ENCODE peak calls at places on chromosomes 2 and 18, in eight cellular contexts. One of them, this sample, is unnamed.
A peak's percentile ranks its signal among the peaks of the same experiment; 100 is the strongest.

GRCh38 chr2:69798909-69799526 is 30.4 kb upstream of the GMCL1 start:
- DNase-seq in AG04449: no peak
- DNase-seq in adipocyte: no peak
- DNase-seq in astrocyte of the cerebellum: peak; percentile 9
- DNase-seq in cardiac fibroblast: peak; percentile 84
- DNase-seq in esophagus squamous epithelium: no peak
- DNase-seq in cardiac muscle cell: peak; percentile 84
- DNase-seq in BJ: no peak
- DNase-seq in this sample: peak; percentile 34

GRCh38 chr2:21029519-21029918 is 14.4 kb downstream of the APOB start:
- DNase-seq in adipocyte: no peak
- DNase-seq in cardiac muscle cell: no peak
- DNase-seq in BJ: no peak
- DNase-seq in AG04449: no peak
- DNase-seq in astrocyte of the cerebellum: no peak
- DNase-seq in esophagus squamous epithelium: no peak
- DNase-seq in cardiac fibroblast: no peak
- DNase-seq in this sample: no peak

GRCh38 chr2:3071645-3072044 is 306.0 kb downstream of the EIPR1 start:
- DNase-seq in astrocyte of the cerebellum: no peak
- DNase-seq in AG04449: no peak
- DNase-seq in esophagus squamous epithelium: no peak
- DNase-seq in cardiac muscle cell: no peak
- DNase-seq in cardiac fibroblast: no peak
- DNase-seq in BJ: no peak
- DNase-seq in adipocyte: no peak
- DNase-seq in this sample: no peak

GRCh38 chr2:130372833-130373807 is 17.3 kb downstream of the PTPN18 start:
- DNase-seq in cardiac fibroblast: no peak
- DNase-seq in BJ: no peak
- DNase-seq in astrocyte of the cerebellum: no peak
- DNase-seq in cardiac muscle cell: no peak
- DNase-seq in esophagus squamous epithelium: no peak
- DNase-seq in AG04449: no peak
- DNase-seq in adipocyte: no peak
- DNase-seq in this sample: no peak

GRCh38 chr2:238097201-238097987 is 2.7 kb upstream of the ESPNL start:
- DNase-seq in adipocyte: no peak
- DNase-seq in AG04449: no peak
- DNase-seq in esophagus squamous epithelium: no peak
- DNase-seq in astrocyte of the cerebellum: no peak
- DNase-seq in BJ: no peak
- DNase-seq in cardiac fibroblast: no peak
- DNase-seq in cardiac muscle cell: no peak
- DNase-seq in this sample: no peak

GRCh38 chr18:79546781-79547272 is 132.8 kb upstream of the CTDP1 start:
- DNase-seq in cardiac muscle cell: no peak
- DNase-seq in BJ: no peak
- DNase-seq in astrocyte of the cerebellum: no peak
- DNase-seq in esophagus squamous epithelium: no peak
- DNase-seq in cardiac fibroblast: no peak
- DNase-seq in adipocyte: no peak
- DNase-seq in AG04449: no peak
- DNase-seq in this sample: no peak

GRCh38 chr2:240714747-240715725 is 23.4 kb downstream of the AQP12A start:
- DNase-seq in AG04449: no peak
- DNase-seq in esophagus squamous epithelium: no peak
- DNase-seq in astrocyte of the cerebellum: no peak
- DNase-seq in cardiac fibroblast: no peak
- DNase-seq in adipocyte: no peak
- DNase-seq in cardiac muscle cell: no peak
- DNase-seq in BJ: no peak
- DNase-seq in this sample: no peak

GRCh38 chr2:236919209-236919608 is 166.5 kb upstream of the COPS8 start:
- DNase-seq in cardiac muscle cell: peak; percentile 62
- DNase-seq in astrocyte of the cerebellum: no peak
- DNase-seq in adipocyte: no peak
- DNase-seq in AG04449: no peak
- DNase-seq in cardiac fibroblast: peak; percentile 32
- DNase-seq in BJ: no peak
- DNase-seq in esophagus squamous epithelium: no peak
- DNase-seq in this sample: peak; percentile 10

GRCh38 chr18:22173928-22174301 is 4.5 kb downstream of the GATA6 start:
- DNase-seq in BJ: no peak
- DNase-seq in cardiac muscle cell: peak; percentile 54
- DNase-seq in astrocyte of the cerebellum: no peak
- DNase-seq in cardiac fibroblast: no peak
- DNase-seq in AG04449: no peak
- DNase-seq in adipocyte: no peak
- DNase-seq in esophagus squamous epithelium: no peak
- DNase-seq in this sample: no peak

GRCh38 chr18:22173221-22173927 is 4.0 kb downstream of the GATA6 start:
- DNase-seq in BJ: no peak
- DNase-seq in astrocyte of the cerebellum: no peak
- DNase-seq in cardiac fibroblast: no peak
- DNase-seq in esophagus squamous epithelium: no peak
- DNase-seq in AG04449: no peak
- DNase-seq in adipocyte: no peak
- DNase-seq in cardiac muscle cell: no peak
- DNase-seq in this sample: no peak

GRCh38 chr18:22176282-22176621 is 6.9 kb downstream of the GATA6 start:
- DNase-seq in adipocyte: no peak
- DNase-seq in astrocyte of the cerebellum: no peak
- DNase-seq in cardiac fibroblast: no peak
- DNase-seq in esophagus squamous epithelium: no peak
- DNase-seq in AG04449: no peak
- DNase-seq in BJ: no peak
- DNase-seq in cardiac muscle cell: no peak
- DNase-seq in this sample: no peak

GRCh38 chr18:22175326-22175725 is 5.9 kb downstream of the GATA6 start:
- DNase-seq in esophagus squamous epithelium: no peak
- DNase-seq in cardiac fibroblast: peak; percentile 9
- DNase-seq in BJ: no peak
- DNase-seq in adipocyte: no peak
- DNase-seq in cardiac muscle cell: no peak
- DNase-seq in astrocyte of the cerebellum: no peak
- DNase-seq in AG04449: no peak
- DNase-seq in this sample: no peak

DNA sequence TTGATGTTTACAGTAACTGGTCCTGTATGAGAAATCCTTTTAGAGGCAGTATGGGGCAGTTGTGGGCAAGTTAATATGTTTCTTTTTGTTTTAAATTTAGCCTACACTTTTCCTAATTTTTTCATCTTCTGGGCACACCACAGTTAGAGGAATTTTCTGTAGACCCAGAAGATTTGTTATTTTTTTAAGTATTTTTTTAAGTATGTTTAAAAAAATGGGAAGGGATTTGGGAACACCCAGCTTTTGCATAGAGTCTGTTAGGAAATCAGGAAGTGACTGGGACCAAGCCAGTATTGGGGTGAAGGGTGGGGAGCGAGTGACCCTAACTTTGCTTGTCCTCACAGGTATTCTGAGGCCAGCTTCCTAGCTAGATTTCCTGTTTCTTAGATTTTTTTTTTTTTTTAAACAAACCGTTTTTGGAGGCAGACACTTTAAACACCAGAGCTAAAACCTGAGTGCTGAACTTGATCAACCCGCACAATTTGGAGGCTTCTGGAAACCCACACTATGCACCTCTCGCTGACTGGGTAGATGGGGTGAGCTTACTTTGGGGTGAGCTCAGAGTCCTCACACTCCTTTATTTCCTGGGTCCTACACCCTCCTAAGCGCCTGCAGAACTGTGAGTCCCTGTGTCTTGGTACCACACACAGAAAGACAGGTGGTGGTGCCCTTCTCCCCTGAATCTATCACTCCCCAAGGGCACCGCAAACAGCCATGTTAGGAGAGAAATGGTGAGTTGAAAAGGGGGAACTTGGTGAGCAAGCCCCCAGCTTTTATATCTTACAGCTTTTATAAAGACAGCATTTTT is 5.2 kb downstream of the GATA6 start:
- DNase-seq in AG04449: no peak
- DNase-seq in cardiac fibroblast: peak; percentile 6
- DNase-seq in esophagus squamous epithelium: no peak
- DNase-seq in cardiac muscle cell: no peak
- DNase-seq in astrocyte of the cerebellum: no peak
- DNase-seq in adipocyte: no peak
- DNase-seq in BJ: no peak
- DNase-seq in this sample: no peak
- H3K4me3 ChIP-seq in AG04449: no peak overlapping the region
- H3K4me3 ChIP-seq in cardiac fibroblast: peak overlapping the region; percentile 66
- H3K4me3 ChIP-seq in esophagus squamous epithelium: no peak overlapping the region
- H3K4me3 ChIP-seq in cardiac muscle cell: peak overlapping the region; percentile 94
- H3K4me3 ChIP-seq in astrocyte of the cerebellum: peak overlapping the region; percentile 80
- H3K4me3 ChIP-seq in adipocyte: peak overlapping the region; percentile 95
- H3K4me3 ChIP-seq in BJ: no peak overlapping the region
- H3K4me3 ChIP-seq in this sample: no peak overlapping the region

GRCh38 chr18:32469190-32469611 is 1.5 kb downstream of the GAREM1 start:
- DNase-seq in esophagus squamous epithelium: no peak
- DNase-seq in BJ: no peak
- DNase-seq in cardiac fibroblast: peak; percentile 58
- DNase-seq in adipocyte: peak; percentile 64
- DNase-seq in astrocyte of the cerebellum: no peak
- DNase-seq in AG04449: no peak
- DNase-seq in cardiac muscle cell: peak; percentile 43
- DNase-seq in this sample: no peak

GRCh38 chr18:32468147-32468845 is 2.4 kb downstream of the GAREM1 start:
- DNase-seq in astrocyte of the cerebellum: no peak
- DNase-seq in AG04449: no peak
- DNase-seq in esophagus squamous epithelium: no peak
- DNase-seq in adipocyte: no peak
- DNase-seq in cardiac fibroblast: peak; percentile 5
- DNase-seq in BJ: no peak
- DNase-seq in cardiac muscle cell: no peak
- DNase-seq in this sample: no peak

GRCh38 chr18:32469691-32470131 is 971 bp downstream of the GAREM1 start:
- DNase-seq in BJ: no peak
- DNase-seq in astrocyte of the cerebellum: no peak
- DNase-seq in cardiac fibroblast: peak; percentile 41
- DNase-seq in adipocyte: peak; percentile 64
- DNase-seq in esophagus squamous epithelium: no peak
- DNase-seq in AG04449: no peak
- DNase-seq in cardiac muscle cell: peak; percentile 20
- DNase-seq in this sample: no peak

GRCh38 chr18:32470713-32471633 is at the start of gene GAREM1:
- DNase-seq in cardiac fibroblast: peak; percentile 98
- DNase-seq in astrocyte of the cerebellum: peak; percentile 97
- DNase-seq in esophagus squamous epithelium: peak; percentile 54
- DNase-seq in BJ: peak; percentile 66
- DNase-seq in AG04449: peak; percentile 69
- DNase-seq in adipocyte: peak; percentile 99
- DNase-seq in cardiac muscle cell: peak; percentile 99
- DNase-seq in this sample: peak; percentile 94

GRCh38 chr18:32470136-32470712 is 458 bp downstream of the GAREM1 start:
- DNase-seq in BJ: no peak
- DNase-seq in cardiac muscle cell: peak; percentile 48
- DNase-seq in adipocyte: peak; percentile 75
- DNase-seq in esophagus squamous epithelium: no peak
- DNase-seq in AG04449: no peak
- DNase-seq in astrocyte of the cerebellum: no peak
- DNase-seq in cardiac fibroblast: peak; percentile 46
- DNase-seq in this sample: no peak
- H3K4me3 ChIP-seq in BJ: peak overlapping the region; percentile 56
- H3K4me3 ChIP-seq in cardiac muscle cell: peak overlapping the region; percentile 100
- H3K4me3 ChIP-seq in adipocyte: peak overlapping the region; percentile 88
- H3K4me3 ChIP-seq in esophagus squamous epithelium: peak overlapping the region; percentile 87
- H3K4me3 ChIP-seq in AG04449: peak overlapping the region; percentile 68
- H3K4me3 ChIP-seq in astrocyte of the cerebellum: peak overlapping the region; percentile 67
- H3K4me3 ChIP-seq in cardiac fibroblast: peak overlapping the region; percentile 76
- H3K4me3 ChIP-seq in this sample: peak overlapping the region; percentile 75

GRCh38 chr2:55048514-55048924 is 1.7 kb downstream of the RTN4 start:
- DNase-seq in adipocyte: peak; percentile 75
- DNase-seq in BJ: no peak
- DNase-seq in cardiac muscle cell: peak; percentile 64
- DNase-seq in astrocyte of the cerebellum: no peak
- DNase-seq in esophagus squamous epithelium: no peak
- DNase-seq in cardiac fibroblast: peak; percentile 59
- DNase-seq in AG04449: no peak
- DNase-seq in this sample: no peak

GRCh38 chr2:55047677-55048299 is 2.5 kb downstream of the RTN4 start:
- DNase-seq in esophagus squamous epithelium: no peak
- DNase-seq in adipocyte: peak; percentile 70
- DNase-seq in astrocyte of the cerebellum: no peak
- DNase-seq in BJ: no peak
- DNase-seq in AG04449: no peak
- DNase-seq in cardiac fibroblast: peak; percentile 79
- DNase-seq in cardiac muscle cell: peak; percentile 64
- DNase-seq in this sample: no peak

GRCh38 chr2:55043841-55044240 is 6.4 kb downstream of the RTN4 start:
- DNase-seq in adipocyte: no peak
- DNase-seq in AG04449: no peak
- DNase-seq in cardiac muscle cell: no peak
- DNase-seq in astrocyte of the cerebellum: no peak
- DNase-seq in esophagus squamous epithelium: no peak
- DNase-seq in BJ: no peak
- DNase-seq in cardiac fibroblast: peak; percentile 0
- DNase-seq in this sample: no peak

GRCh38 chr2:55048925-55049793 is 1.1 kb downstream of the RTN4 start:
- DNase-seq in BJ: no peak
- DNase-seq in adipocyte: peak; percentile 94
- DNase-seq in cardiac muscle cell: peak; percentile 88
- DNase-seq in cardiac fibroblast: peak; percentile 80
- DNase-seq in astrocyte of the cerebellum: peak; percentile 61
- DNase-seq in esophagus squamous epithelium: peak; percentile 34
- DNase-seq in AG04449: no peak
- DNase-seq in this sample: no peak

GRCh38 chr2:55045685-55046221 is 4.5 kb downstream of the RTN4 start:
- DNase-seq in AG04449: no peak
- DNase-seq in adipocyte: no peak
- DNase-seq in cardiac muscle cell: no peak
- DNase-seq in astrocyte of the cerebellum: no peak
- DNase-seq in esophagus squamous epithelium: no peak
- DNase-seq in BJ: no peak
- DNase-seq in cardiac fibroblast: no peak
- DNase-seq in this sample: no peak
- H3K4me3 ChIP-seq in AG04449: peak overlapping the region; percentile 92
- H3K4me3 ChIP-seq in adipocyte: peak overlapping the region; percentile 100
- H3K4me3 ChIP-seq in cardiac muscle cell: no peak overlapping the region
- H3K4me3 ChIP-seq in astrocyte of the cerebellum: peak overlapping the region; percentile 33
- H3K4me3 ChIP-seq in esophagus squamous epithelium: peak overlapping the region; percentile 81
- H3K4me3 ChIP-seq in BJ: peak overlapping the region; percentile 29
- H3K4me3 ChIP-seq in cardiac fibroblast: no peak overlapping the region
- H3K4me3 ChIP-seq in this sample: peak overlapping the region; percentile 100

GRCh38 chr2:44944952-44945612 is 3.6 kb downstream of the SIX3 start:
- DNase-seq in cardiac muscle cell: no peak
- DNase-seq in adipocyte: no peak
- DNase-seq in BJ: no peak
- DNase-seq in AG04449: no peak
- DNase-seq in cardiac fibroblast: no peak
- DNase-seq in astrocyte of the cerebellum: no peak
- DNase-seq in esophagus squamous epithelium: no peak
- DNase-seq in this sample: no peak

GRCh38 chr2:44943693-44944101 is 2.2 kb downstream of the SIX3 start:
- DNase-seq in adipocyte: no peak
- DNase-seq in esophagus squamous epithelium: no peak
- DNase-seq in BJ: no peak
- DNase-seq in cardiac fibroblast: no peak
- DNase-seq in AG04449: no peak
- DNase-seq in astrocyte of the cerebellum: no peak
- DNase-seq in cardiac muscle cell: no peak
- DNase-seq in this sample: no peak

GRCh38 chr2:44943031-44943692 is 1.7 kb downstream of the SIX3 start:
- DNase-seq in esophagus squamous epithelium: no peak
- DNase-seq in AG04449: no peak
- DNase-seq in BJ: no peak
- DNase-seq in astrocyte of the cerebellum: no peak
- DNase-seq in adipocyte: no peak
- DNase-seq in cardiac muscle cell: no peak
- DNase-seq in cardiac fibroblast: no peak
- DNase-seq in this sample: no peak

GRCh38 chr2:44945676-44946427 is 4.3 kb downstream of the SIX3 start:
- DNase-seq in cardiac muscle cell: no peak
- DNase-seq in cardiac fibroblast: no peak
- DNase-seq in AG04449: no peak
- DNase-seq in astrocyte of the cerebellum: no peak
- DNase-seq in esophagus squamous epithelium: no peak
- DNase-seq in BJ: no peak
- DNase-seq in adipocyte: no peak
- DNase-seq in this sample: no peak

GRCh38 chr2:44944102-44944951 is 2.8 kb downstream of the SIX3 start:
- DNase-seq in esophagus squamous epithelium: no peak
- DNase-seq in AG04449: no peak
- DNase-seq in adipocyte: no peak
- DNase-seq in BJ: no peak
- DNase-seq in cardiac fibroblast: no peak
- DNase-seq in cardiac muscle cell: no peak
- DNase-seq in astrocyte of the cerebellum: no peak
- DNase-seq in this sample: no peak
- H3K4me3 ChIP-seq in esophagus squamous epithelium: peak overlapping the region; percentile 48
- H3K4me3 ChIP-seq in AG04449: no peak overlapping the region
- H3K4me3 ChIP-seq in adipocyte: peak overlapping the region; percentile 54
- H3K4me3 ChIP-seq in BJ: no peak overlapping the region
- H3K4me3 ChIP-seq in cardiac fibroblast: no peak overlapping the region
- H3K4me3 ChIP-seq in cardiac muscle cell: no peak overlapping the region
- H3K4me3 ChIP-seq in astrocyte of the cerebellum: no peak overlapping the region
- H3K4me3 ChIP-seq in this sample: no peak overlapping the region

This sample was measured in skeletal muscle cell.